ENCODE peak calls at places on chromosomes 12 and 14, in eight cellular contexts. Y is T follicular helper cell; B is foreskin keratinocyte; I is dermis microvascular lymphatic vessel endothelial cell; F is MCF 10A; L is effector CD4-positive, alpha-beta T cell; P is HEK293T; U is caudate nucleus. J is an unnamed sample.

GRCh38 chr12:21711376-21711775 is 53.7 kb upstream of the LDHB start:
- DNase-seq in Y (no peak), B (no peak), I (no peak), F (no peak), L (no peak), P (no peak), U (no peak), J (no peak)

GRCh38 chr14:73761621-73762355 is 47.6 kb upstream of the PNMA1 start:
- DNase-seq in Y (no peak), B (no peak), I (no peak), F (no peak), L (no peak), P (no peak), U (no peak), J (no peak)

GRCh38 chr12:2811791-2812190 is 677 bp upstream of the ITFG2 start:
- DNase-seq in Y (no peak), B (no peak), I (no peak), F (no peak), L (no peak), P (no peak), U (no peak), J (no peak)

GRCh38 chr14:26765768-26766550 is 168.1 kb upstream of the NOVA1 start:
- DNase-seq in Y (no peak), B (peak; percentile 13), I (no peak), F (peak; percentile 34), L (no peak), P (no peak), U (no peak), J (peak; percentile 55)

GRCh38 chr12:3972576-3972975 is 99.4 kb upstream of the PARP11 start:
- DNase-seq in Y (no peak), B (no peak), I (no peak), F (no peak), L (no peak), P (no peak), U (no peak), J (no peak)

GRCh38 chr14:95958105-95958504 is 81.1 kb upstream of the C14orf132 start:
- DNase-seq in Y (no peak), B (no peak), I (no peak), F (no peak), L (no peak), P (no peak), U (no peak), J (no peak)

GRCh38 chr12:113802966-113803828 is 162.9 kb downstream of the RBM19 start:
- DNase-seq in Y (no peak), B (no peak), I (no peak), F (no peak), L (no peak), P (no peak), U (no peak), J (no peak)

GRCh38 chr14:81137316-81137715 is 83.4 kb downstream of the GTF2A1 start:
- DNase-seq in Y (no peak), B (peak; percentile 40), I (no peak), F (peak; percentile 81), L (no peak), P (no peak), U (no peak), J (peak; percentile 94)

GRCh38 chr12:49767333-49767732 is 26.0 kb downstream of the TMBIM6 start:
- DNase-seq in Y (no peak), B (no peak), I (no peak), F (no peak), L (no peak), P (no peak), U (no peak), J (no peak)

GRCh38 chr12:1306817-1307216 is 287.6 kb downstream of the FBXL14 start:
- DNase-seq in Y (no peak), B (no peak), I (no peak), F (no peak), L (no peak), P (no peak), U (no peak), J (no peak)